ENCODE peak calls at places on chromosomes 5 and 9, in five cellular contexts. W is GM10248, F is stomach, U is lower leg skin, X is D721Med. V is an unnamed sample.

GRCh38 chr9:114905160-114905940 is 25.0 kb downstream of the TNFSF8 start:
- DNase-seq in U (no peak), F (no peak), W (no peak), X (no peak), V (no peak)

GRCh38 chr9:136403915-136404800 is 4.2 kb upstream of the SNAPC4 start:
- DNase-seq in W (peak; percentile 73), U (no peak), X (no peak), F (no peak), V (no peak)

GRCh38 chr9:98627291-98627690 is 81.4 kb downstream of the GABBR2 start:
- DNase-seq in F (no peak), U (peak; percentile 36), W (no peak), X (no peak), V (no peak)

GRCh38 chr5:176620333-176620981 is 9.9 kb downstream of the SNCB start:
- DNase-seq in X (no peak), F (no peak), W (no peak), U (no peak), V (no peak)

GRCh38 chr9:34510032-34510431 is 12.8 kb downstream of the ENHO start:
- DNase-seq in U (peak; percentile 83), W (no peak), X (no peak), F (no peak), V (no peak)

GRCh38 chr5:31375999-31376720 is 155.7 kb downstream of the DROSHA start:
- DNase-seq in W (no peak), X (no peak), U (no peak), F (no peak), V (no peak)

GRCh38 chr5:154288145-154288544 is 97.6 kb downstream of the GALNT10 start:
- DNase-seq in U (no peak), W (no peak), F (peak; percentile 58), X (no peak), V (no peak)

GRCh38 chr5:321726-322251 is 275 bp downstream of the AHRR start:
- DNase-seq in W (peak; percentile 34), X (no peak), F (no peak), U (peak; percentile 82), V (no peak)

GRCh38 chr9:10855847-10856246 is 243.0 kb upstream of the PTPRD start:
- DNase-seq in U (no peak), F (no peak), W (no peak), X (no peak), V (no peak)

GRCh38 chr5:28414619-28415018 is 1376.2 kb upstream of the CDH9 start:
- DNase-seq in F (no peak), U (no peak), W (no peak), X (no peak), V (no peak)

GRCh38 chr9:128098017-128098935 is 29.3 kb downstream of the PTGES2 start:
- DNase-seq in U (peak; percentile 98), W (no peak), X (peak; percentile 5), F (peak; percentile 98), V (no peak)

GRCh38 chr5:571791-572190 is 40.3 kb upstream of the CEP72 start:
- DNase-seq in W (no peak), U (peak; percentile 40), X (no peak), F (no peak), V (no peak)